ENCODE peak calls at places on chromosome 10, in nine cellular contexts. Y, P, U, E, N, J, G, X and T are unnamed samples.

GRCh38 chr10:14396441-14397048 is 65.8 kb upstream of the FRMD4A start:
- DNase-seq in E (peak; percentile 27), Y (no peak), U (no peak), G (no peak), P (no peak), J (no peak), N (no peak), X (no peak), T (no peak)

GRCh38 chr10:18229839-18230238 is 89.6 kb downstream of the CACNB2 start:
- DNase-seq in J (no peak), N (no peak), Y (no peak), X (no peak), G (no peak), E (peak; percentile 80), P (no peak), U (no peak), T (no peak)

GRCh38 chr10:60816624-60817023 is 38.3 kb downstream of the CDK1 start:
- DNase-seq in G (peak; percentile 60), P (peak; percentile 73), N (peak; percentile 66), J (peak; percentile 91), E (peak; percentile 87), U (peak; percentile 82), Y (peak; percentile 69), X (peak; percentile 67), T (peak; percentile 43)

GRCh38 chr10:21744223-21744622 is 210.2 kb downstream of the MLLT10 start:
- DNase-seq in Y (no peak), P (no peak), X (peak; percentile 44), J (no peak), U (no peak), N (no peak), G (no peak), E (no peak), T (no peak)

GRCh38 chr10:35412900-35413491 is 76.7 kb downstream of the CCNY start:
- DNase-seq in N (no peak), P (no peak), G (no peak), J (peak; percentile 62), E (peak; percentile 38), Y (no peak), U (no peak), X (no peak), T (no peak)

GRCh38 chr10:129031233-129032150 is 435.5 kb upstream of the MGMT start:
- DNase-seq in U (peak; percentile 70), N (peak; percentile 71), G (peak; percentile 46), E (peak; percentile 27), P (peak; percentile 0), X (peak; percentile 46), Y (peak; percentile 60), J (peak; percentile 5), T (peak; percentile 32)

GRCh38 chr10:30454744-30455498 is 20.9 kb downstream of the MAP3K8 start:
- DNase-seq in P (peak; percentile 82), Y (no peak), G (no peak), X (no peak), E (peak; percentile 95), J (peak; percentile 85), U (no peak), N (no peak), T (no peak)

GRCh38 chr10:86291616-86292340 is 74.8 kb downstream of the GRID1 start:
- DNase-seq in E (no peak), J (no peak), Y (no peak), U (peak; percentile 31), P (no peak), G (no peak), X (no peak), N (no peak), T (no peak)

GRCh38 chr10:26391701-26392695 is 46.1 kb upstream of the APBB1IP start:
- DNase-seq in X (no peak), G (peak; percentile 27), J (no peak), U (no peak), E (no peak), P (no peak), N (peak; percentile 26), Y (no peak), T (no peak)

GRCh38 chr10:11181996-11182395 is 164.3 kb downstream of the CELF2 start:
- DNase-seq in N (no peak), J (peak; percentile 44), U (no peak), P (no peak), E (peak; percentile 56), Y (peak; percentile 62), X (no peak), G (peak; percentile 68), T (no peak)

GRCh38 chr10:67602268-67602950 is 93.6 kb downstream of the CTNNA3 start:
- DNase-seq in Y (no peak), P (no peak), N (no peak), U (no peak), G (no peak), E (peak; percentile 70), J (peak; percentile 80), X (no peak), T (no peak)

GRCh38 chr10:61901829-61902447 is 439 bp downstream of the ARID5B start:
- DNase-seq in J (no peak), U (no peak), E (peak; percentile 30), N (no peak), Y (no peak), P (no peak), X (no peak), G (no peak), T (no peak)

GRCh38 chr10:79399242-79399831 is 46.1 kb downstream of the ZCCHC24 start:
- DNase-seq in G (peak; percentile 94), J (peak; percentile 98), P (peak; percentile 93), X (no peak), N (no peak), U (no peak), Y (peak; percentile 93), E (peak; percentile 97), T (no peak)

GRCh38 chr10:11898033-11898371 is 74.8 kb downstream of the PROSER2 start:
- DNase-seq in X (no peak), J (no peak), Y (no peak), N (no peak), G (no peak), P (no peak), E (no peak), U (no peak), T (no peak)

GRCh38 chr10:110357252-110357780 is 52.6 kb upstream of the SMNDC1 start:
- DNase-seq in E (peak; percentile 98), Y (no peak), J (peak; percentile 93), N (peak; percentile 61), U (no peak), P (peak; percentile 87), G (no peak), X (no peak), T (no peak)

GRCh38 chr10:71829171-71829570 is 21.9 kb downstream of the PSAP start:
- DNase-seq in Y (no peak), N (no peak), G (peak; percentile 77), P (no peak), U (peak; percentile 85), E (peak; percentile 53), J (no peak), X (no peak), T (no peak)

GRCh38 chr10:122864901-122865300 is 14.5 kb downstream of the FAM24B start:
- DNase-seq in Y (no peak), P (no peak), G (no peak), X (peak; percentile 80), J (peak; percentile 64), N (no peak), E (peak; percentile 57), U (no peak), T (no peak)

GRCh38 chr10:115441907-115442520 is 348.8 kb downstream of the ATRNL1 start:
- DNase-seq in X (peak; percentile 66), P (no peak), J (no peak), N (no peak), G (no peak), E (no peak), U (no peak), Y (no peak), T (no peak)
- TF ChIP-seq CTCF in X (peak; percentile 11), P (no peak), J (no peak), N (no peak), G (no peak), E (no peak), U (peak; percentile 6), Y (no peak), T (no peak)

GRCh38 chr10:33337335-33337854 is 2.9 kb upstream of the NRP1 start:
- DNase-seq in P (no peak), E (peak; percentile 84), X (no peak), J (peak; percentile 81), U (no peak), Y (peak; percentile 75), G (peak; percentile 33), N (no peak), T (no peak)
- TF ChIP-seq CTCF in P (peak; percentile 3), E (no peak), X (no peak), J (peak; percentile 24), U (no peak), Y (peak; percentile 26), G (peak; percentile 43), N (no peak), T (no peak)

GRCh38 chr10:124647421-124648130 is 96.6 kb downstream of the FAM53B start:
- DNase-seq in Y (peak; percentile 76), P (no peak), G (peak; percentile 74), E (peak; percentile 52), U (peak; percentile 98), J (no peak), X (no peak), N (peak; percentile 68), T (no peak)
- TF ChIP-seq CTCF in Y (peak; percentile 39), P (peak; percentile 14), G (peak; percentile 7), E (peak; percentile 28), U (peak; percentile 44), J (peak; percentile 32), X (no peak), N (peak; percentile 30), T (no peak)

GRCh38 chr10:118595064-118595420 is 406 bp downstream of the PRLHR start:
- DNase-seq in Y (no peak), N (no peak), J (no peak), G (no peak), X (no peak), P (no peak), U (no peak), E (no peak), T (no peak)

GRCh38 chr10:118592675-118593330 is 2.6 kb downstream of the PRLHR start:
- DNase-seq in N (no peak), U (no peak), X (peak; percentile 37), E (no peak), J (no peak), P (no peak), G (no peak), Y (no peak), T (no peak)

GRCh38 chr10:118596426-118597124 is 1.1 kb upstream of the PRLHR start:
- DNase-seq in Y (no peak), N (no peak), U (no peak), J (no peak), E (no peak), X (no peak), G (no peak), P (no peak), T (no peak)

GRCh38 chr10:118595598-118596425 is at the start of gene PRLHR:
- DNase-seq in Y (peak; percentile 13), N (no peak), X (no peak), J (no peak), P (no peak), G (no peak), U (peak; percentile 8), E (peak; percentile 32), T (peak; percentile 47)

DNA sequence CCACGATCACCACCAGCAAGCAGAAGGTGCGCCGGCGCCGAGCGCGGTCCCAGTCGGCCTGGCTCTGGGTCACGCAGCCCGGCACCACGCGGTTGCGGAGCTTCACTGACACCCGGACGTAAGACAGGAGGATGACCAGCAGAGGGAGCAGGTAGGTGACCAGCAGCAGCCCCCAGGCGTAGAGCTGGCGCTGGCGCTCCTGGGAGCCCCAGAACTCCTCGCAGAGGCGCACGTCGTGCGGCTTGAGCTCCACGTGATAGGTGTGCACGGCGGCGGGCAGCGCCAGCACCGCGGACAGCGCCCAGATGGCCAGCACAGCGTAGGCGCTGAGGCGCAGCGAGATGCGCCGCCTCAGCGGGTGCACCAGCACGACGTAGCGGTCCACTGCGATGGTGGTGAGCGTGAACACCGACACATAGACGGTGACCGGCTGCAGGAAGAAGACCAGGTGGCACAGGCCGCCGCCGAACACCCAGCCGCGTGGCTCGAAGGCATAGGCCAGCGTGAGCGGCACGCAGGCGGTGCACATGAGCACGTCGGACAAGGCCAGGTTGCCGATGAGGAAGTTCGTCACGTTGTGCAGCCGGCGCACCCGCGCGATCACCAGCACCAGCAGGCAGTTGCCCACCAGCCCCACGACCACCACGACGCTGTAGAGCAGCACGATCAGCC is 920 bp downstream of the PRLHR start:
- DNase-seq in G (peak; percentile 39), Y (no peak), U (no peak), E (peak; percentile 55), X (no peak), N (peak; percentile 67), J (peak; percentile 22), P (no peak), T (no peak)
- TF ChIP-seq CTCF in G (peak; percentile 10), Y (no peak), U (peak; percentile 16), E (peak; percentile 32), X (peak; percentile 12), N (peak; percentile 8), J (peak; percentile 34), P (peak; percentile 24), T (no peak)